ENCODE peak calls at places on chromosome 18, in eight cellular contexts. I is neural progenitor cell, K is K562, E is endothelial cell of umbilical vein, T is SK-N-SH, J is GM23338, D is IMR-90, O is keratinocyte. S is an unnamed sample.

GRCh38 chr18:12159446-12159845 is 65.8 kb downstream of the ANKRD62 start:
- DNase-seq in O (peak), D (peak), I (no peak), K (no peak), T (no peak), E (no peak), J (no peak), S (peak)

GRCh38 chr18:72848534-72849237 is 19.1 kb downstream of the NETO1 start:
- DNase-seq in D (no peak), E (no peak), T (no peak), I (no peak), K (no peak), O (peak), J (peak), S (peak)

GRCh38 chr18:1104265-1104792 is 199.7 kb downstream of the ADCYAP1 start:
- DNase-seq in J (no peak), E (peak), I (no peak), K (no peak), D (no peak), T (no peak), O (no peak), S (no peak)

GRCh38 chr18:51658436-51658835 is 461.0 kb upstream of the MEX3C start:
- DNase-seq in J (no peak), D (no peak), E (no peak), T (no peak), I (peak), O (no peak), K (no peak), S (no peak)

GRCh38 chr18:73235921-73236320 is 368.1 kb upstream of the NETO1 start:
- DNase-seq in E (no peak), K (no peak), J (no peak), O (no peak), I (no peak), D (peak), T (no peak), S (peak)

GRCh38 chr18:3710712-3711269 is 260.8 kb downstream of the TGIF1 start:
- DNase-seq in J (no peak), E (peak), D (no peak), I (no peak), O (no peak), K (no peak), T (peak), S (peak)

GRCh38 chr18:3054785-3055184 is 41.8 kb upstream of the LPIN2 start:
- DNase-seq in K (no peak), J (no peak), D (no peak), T (no peak), I (no peak), O (no peak), E (no peak), S (no peak)

GRCh38 chr18:13418013-13418710 is 199.6 kb downstream of the LDLRAD4 start:
- DNase-seq in E (no peak), K (no peak), T (no peak), D (no peak), O (no peak), I (no peak), J (no peak), S (no peak)

GRCh38 chr18:56402872-56403516 is 235.4 kb downstream of the TXNL1 start:
- DNase-seq in D (peak), T (no peak), E (peak), O (no peak), I (no peak), J (no peak), K (no peak), S (peak)

GRCh38 chr18:27315001-27315400 is 129.9 kb upstream of the CHST9 start:
- DNase-seq in I (no peak), D (no peak), J (no peak), T (no peak), O (no peak), K (no peak), E (peak), S (peak)

GRCh38 chr18:77114564-77115391 is 17.8 kb downstream of the MBP start:
- DNase-seq in K (no peak), J (no peak), I (no peak), T (no peak), D (peak), E (peak), O (peak), S (peak)

GRCh38 chr18:78813156-78813555 is 166.5 kb upstream of the SALL3 start:
- DNase-seq in J (peak), D (no peak), E (no peak), I (no peak), O (no peak), K (no peak), T (no peak), S (no peak)

GRCh38 chr18:80249217-80250093 is 2.1 kb upstream of the PARD6G start:
- DNase-seq in D (peak), T (no peak), I (no peak), E (no peak), K (no peak), J (no peak), O (peak), S (peak)

GRCh38 chr18:79867666-79868065 is 69.9 kb downstream of the KCNG2 start:
- DNase-seq in O (no peak), I (no peak), D (no peak), E (no peak), K (no peak), J (no peak), T (no peak), S (no peak)

GRCh38 chr18:50429207-50429948 is 54.5 kb downstream of the SKA1 start:
- DNase-seq in J (peak), O (no peak), K (peak), T (peak), E (peak), D (peak), I (peak), S (no peak)

GRCh38 chr18:21853972-21854563 is 113.5 kb downstream of the MIB1 start:
- DNase-seq in O (no peak), E (no peak), I (no peak), K (no peak), J (no peak), D (no peak), T (no peak), S (no peak)

GRCh38 chr18:10565835-10566234 is 40.0 kb downstream of the NAPG start:
- DNase-seq in D (no peak), E (no peak), O (no peak), K (no peak), I (no peak), T (no peak), J (no peak), S (no peak)

GRCh38 chr18:31102020-31102684 is at the start of gene DSC2:
- DNase-seq in D (no peak), J (peak), O (no peak), K (peak), E (no peak), I (peak), T (peak), S (peak)

GRCh38 chr18:73824684-73825083 is 322.9 kb downstream of the FBXO15 start:
- DNase-seq in E (no peak), T (no peak), J (no peak), I (no peak), K (no peak), O (no peak), D (peak), S (no peak)

GRCh38 chr18:5518179-5518770 is 25.5 kb downstream of the EPB41L3 start:
- DNase-seq in E (no peak), I (no peak), K (no peak), T (no peak), J (no peak), O (no peak), D (no peak), S (no peak)

GRCh38 chr18:8959551-8960135 is 142.9 kb upstream of the NDUFV2 start:
- DNase-seq in D (no peak), E (no peak), J (peak), O (no peak), K (no peak), I (peak), T (no peak), S (no peak)

GRCh38 chr18:41569867-41570266 is 385.2 kb upstream of the PIK3C3 start:
- DNase-seq in T (no peak), I (no peak), D (no peak), E (no peak), O (no peak), J (no peak), K (no peak), S (no peak)

GRCh38 chr18:59446012-59446411 is 86.9 kb upstream of the LMAN1 start:
- DNase-seq in K (no peak), E (no peak), J (peak), I (peak), D (peak), O (no peak), T (no peak), S (peak)

GRCh38 chr18:60113396-60113795 is 213.6 kb downstream of the PMAIP1 start:
- DNase-seq in D (no peak), I (no peak), E (no peak), J (no peak), O (no peak), T (no peak), K (no peak), S (no peak)

GRCh38 chr18:66160007-66160406 is 409.2 kb downstream of the CDH7 start:
- DNase-seq in D (no peak), J (no peak), O (no peak), E (no peak), T (no peak), I (no peak), K (no peak), S (no peak)

GRCh38 chr18:66795011-66795410 is 191.1 kb upstream of the CDH19 start:
- DNase-seq in J (no peak), I (no peak), O (no peak), D (no peak), K (no peak), T (no peak), E (no peak), S (no peak)

GRCh38 chr18:42168487-42168886 is 213.5 kb downstream of the PIK3C3 start:
- DNase-seq in D (no peak), T (no peak), J (no peak), I (no peak), O (no peak), E (no peak), K (no peak), S (no peak)

GRCh38 chr18:11689031-11689971 is at the start of gene GNAL:
- DNase-seq in K (peak), J (peak), T (peak), O (no peak), I (peak), D (peak), E (peak), S (peak)

GRCh38 chr18:42444349-42444748 is 489.3 kb downstream of the PIK3C3 start:
- DNase-seq in J (no peak), I (no peak), O (no peak), D (no peak), T (no peak), E (no peak), K (no peak), S (no peak)

GRCh38 chr18:32760391-32760790 is 12.4 kb downstream of the KLHL14 start:
- DNase-seq in K (no peak), O (no peak), T (no peak), I (peak), D (no peak), J (peak), E (no peak), S (no peak)

GRCh38 chr18:41096504-41096903 is 858.5 kb upstream of the PIK3C3 start:
- DNase-seq in D (peak), T (peak), O (no peak), E (peak), K (no peak), J (no peak), I (peak), S (peak)

GRCh38 chr18:55763805-55764204 is 175.8 kb upstream of the TCF4 start:
- DNase-seq in O (no peak), D (peak), E (peak), K (no peak), T (peak), I (no peak), J (no peak), S (no peak)

GRCh38 chr18:48947583-48947982 is 3.2 kb downstream of the SMAD7 start:
- DNase-seq in E (peak), D (no peak), O (no peak), T (peak), J (no peak), K (no peak), I (no peak), S (peak)

GRCh38 chr18:5295231-5295920 is at the start of gene ZBTB14:
- DNase-seq in D (peak), I (peak), E (no peak), T (peak), J (peak), K (peak), O (no peak), S (peak)

GRCh38 chr18:67600181-67600631 is 83.7 kb upstream of the DSEL start:
- DNase-seq in D (peak), J (no peak), O (no peak), E (no peak), K (no peak), I (no peak), T (peak), S (peak)

GRCh38 chr18:5142859-5143258 is 54.2 kb downstream of the AKAIN1 start:
- DNase-seq in D (no peak), O (no peak), T (no peak), E (no peak), I (no peak), J (no peak), K (no peak), S (no peak)

GRCh38 chr18:75167759-75168211 is 41.2 kb downstream of the PTGR3 start:
- DNase-seq in E (no peak), O (no peak), K (no peak), T (no peak), I (no peak), J (no peak), D (peak), S (no peak)

GRCh38 chr18:24868760-24869237 is 408.4 kb downstream of the HRH4 start:
- DNase-seq in D (peak), T (no peak), E (peak), O (no peak), K (no peak), J (no peak), I (no peak), S (peak)

DNA sequence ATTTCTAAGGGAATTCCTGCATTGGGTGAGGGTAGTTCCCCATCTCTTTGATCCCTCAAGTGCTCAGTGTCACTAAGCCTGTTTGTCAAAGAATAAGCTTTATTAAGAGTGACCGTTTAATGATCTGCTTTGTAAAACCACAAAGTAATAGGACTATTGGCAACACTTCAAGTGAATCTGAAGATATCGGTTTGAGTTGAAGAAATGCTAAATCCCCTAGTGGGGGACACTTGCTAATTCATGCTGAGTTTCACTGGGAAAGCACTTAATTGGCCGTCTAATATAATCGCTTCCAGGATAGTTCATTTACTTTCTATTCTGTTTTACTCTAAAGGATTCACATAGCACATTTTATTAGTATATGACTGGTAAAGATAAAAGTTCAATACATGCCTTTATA is 54.4 kb downstream of the DTNA start:
- DNase-seq in E (no peak), D (no peak), O (no peak), J (peak), I (no peak), K (peak), T (no peak), S (no peak)
- TF ChIP-seq CTCF in E (no peak), D (no peak), O (no peak), J (no peak), I (no peak), K (no peak), T (peak), S (no peak)

GRCh38 chr18:63273170-63273925 is 46.2 kb downstream of the BCL2 start:
- DNase-seq in J (no peak), I (no peak), D (no peak), K (no peak), T (peak), E (no peak), O (no peak), S (no peak)
- H3K4me2 ChIP-seq in J (no peak), I (no peak), D (no peak), K (no peak), T (no peak), E (no peak), O (no peak), S (no peak)

GRCh38 chr18:63472380-63472779 is 4.4 kb upstream of the SERPINB5 start:
- DNase-seq in D (no peak), J (no peak), T (no peak), E (no peak), K (no peak), O (no peak), I (no peak), S (peak)
- H3K27ac ChIP-seq in D (no peak), J (no peak), T (no peak), E (no peak), K (no peak), O (peak), I (no peak), S (peak)

GRCh38 chr18:23238651-23239349 is 103.5 kb downstream of the CABLES1 start:
- DNase-seq in J (peak), T (no peak), O (no peak), K (no peak), E (peak), I (no peak), D (peak), S (no peak)

GRCh38 chr18:23236876-23237468 is 101.7 kb downstream of the CABLES1 start:
- DNase-seq in T (no peak), D (no peak), O (no peak), J (no peak), I (no peak), E (no peak), K (no peak), S (no peak)

GRCh38 chr18:23239350-23239692 is 104.0 kb downstream of the CABLES1 start:
- DNase-seq in E (no peak), T (no peak), D (no peak), K (no peak), O (no peak), I (no peak), J (no peak), S (no peak)

GRCh38 chr18:23238152-23238531 is 102.9 kb downstream of the CABLES1 start:
- DNase-seq in I (no peak), K (no peak), O (no peak), J (no peak), E (peak), T (no peak), D (peak), S (no peak)

GRCh38 chr18:23237524-23238151 is 102.4 kb downstream of the CABLES1 start:
- DNase-seq in D (peak), E (peak), K (no peak), J (peak), I (peak), O (no peak), T (no peak), S (peak)
- TF ChIP-seq CTCF in D (peak), E (peak), K (peak), J (peak), I (peak), O (no peak), T (no peak), S (peak)

GRCh38 chr18:63183263-63183662 is 136.3 kb downstream of the BCL2 start:
- DNase-seq in T (no peak), J (no peak), K (no peak), I (no peak), O (no peak), D (no peak), E (no peak), S (no peak)
- H3K4me2 ChIP-seq in T (no peak), J (no peak), K (no peak), I (no peak), O (no peak), D (no peak), E (no peak), S (no peak)

S was measured in mammary epithelial cell.